ENCODE peak calls at places on chromosome 18, in nine cellular contexts. K is iPS-NIHi11; T is KBM-7; Y is progenitor cell of endocrine pancreas; N is hypothalamus; P is GM19239; D is CD8-positive, alpha-beta memory T cell; R is NCI-H187 treated with DMSO at 0.1 percent for 48 hours; M is LoVo. F is an unnamed sample.

GRCh38 chr18:23336072-23336471 is 117.0 kb upstream of the RIOK3 start:
- DNase-seq in K (no peak), T (no peak), Y (no peak), N (no peak), P (no peak), D (no peak), R (no peak), M (no peak), F (no peak)

GRCh38 chr18:75223687-75224347 is 13.2 kb downstream of the TSHZ1 start:
- DNase-seq in K (no peak), T (no peak), Y (no peak), N (no peak), P (no peak), D (no peak), R (peak; percentile 50), M (no peak), F (no peak)

GRCh38 chr18:45231606-45232005 is 383.7 kb upstream of the SLC14A2 start:
- DNase-seq in K (no peak), T (no peak), Y (no peak), N (no peak), P (no peak), D (no peak), R (no peak), M (no peak), F (no peak)

GRCh38 chr18:79856119-79857080 is 58.7 kb downstream of the KCNG2 start:
- DNase-seq in K (peak; percentile 76), T (peak; percentile 11), Y (no peak), N (peak; percentile 34), P (peak; percentile 84), D (no peak), R (no peak), M (no peak), F (no peak)

GRCh38 chr18:22499421-22499820 is 81.7 kb upstream of the CTAGE1 start:
- DNase-seq in K (no peak), T (no peak), Y (no peak), N (no peak), P (no peak), D (no peak), R (no peak), M (no peak), F (no peak)

GRCh38 chr18:74375999-74376398 is 60.4 kb downstream of the C18orf63 start:
- DNase-seq in K (no peak), T (no peak), Y (no peak), N (no peak), P (no peak), D (no peak), R (no peak), M (peak; percentile 24), F (no peak)

GRCh38 chr18:21183670-21184069 is 58.4 kb upstream of the GREB1L start:
- DNase-seq in K (no peak), T (no peak), Y (no peak), N (no peak), P (no peak), D (no peak), R (no peak), M (peak; percentile 38), F (no peak)

GRCh38 chr18:48106976-48107781 is 176.7 kb upstream of the SMAD2 start:
- DNase-seq in K (no peak), T (peak; percentile 33), Y (no peak), N (no peak), P (no peak), D (no peak), R (peak; percentile 38), M (peak; percentile 52), F (no peak)

GRCh38 chr18:34322365-34323289 is 97.9 kb upstream of the NOL4 start:
- DNase-seq in K (peak; percentile 46), T (peak; percentile 52), Y (peak; percentile 46), N (peak; percentile 16), P (no peak), D (no peak), R (no peak), M (peak; percentile 53), F (peak; percentile 83)

GRCh38 chr18:11671156-11671555 is 17.9 kb upstream of the GNAL start:
- DNase-seq in K (no peak), T (no peak), Y (no peak), N (no peak), P (no peak), D (no peak), R (no peak), M (no peak), F (no peak)

GRCh38 chr18:75530548-75531211 is 103.2 kb upstream of the SMIM21 start:
- DNase-seq in K (no peak), T (no peak), Y (no peak), N (no peak), P (no peak), D (no peak), R (no peak), M (no peak), F (no peak)

GRCh38 chr18:62578980-62579511 is 56.2 kb downstream of the ZCCHC2 start:
- DNase-seq in K (no peak), T (no peak), Y (no peak), N (no peak), P (no peak), D (no peak), R (no peak), M (no peak), F (peak; percentile 5)

GRCh38 chr18:22434973-22435608 is 17.4 kb upstream of the CTAGE1 start:
- DNase-seq in K (no peak), T (no peak), Y (no peak), N (no peak), P (no peak), D (no peak), R (no peak), M (no peak), F (no peak)

GRCh38 chr18:45636110-45636509 is 20.8 kb downstream of the SLC14A2 start:
- DNase-seq in K (no peak), T (peak; percentile 40), Y (no peak), N (no peak), P (no peak), D (no peak), R (no peak), M (no peak), F (no peak)

GRCh38 chr18:54323561-54323960 is 34.1 kb downstream of the STARD6 start:
- DNase-seq in K (no peak), T (no peak), Y (no peak), N (no peak), P (no peak), D (no peak), R (no peak), M (no peak), F (no peak)

GRCh38 chr18:2774669-2775068 is 72.1 kb upstream of the EMILIN2 start:
- DNase-seq in K (no peak), T (no peak), Y (no peak), N (no peak), P (no peak), D (no peak), R (no peak), M (no peak), F (no peak)

GRCh38 chr18:37930640-37931039 is 365.0 kb upstream of the CELF4 start:
- DNase-seq in K (no peak), T (no peak), Y (no peak), N (no peak), P (no peak), D (no peak), R (no peak), M (no peak), F (no peak)

GRCh38 chr18:11065061-11065460 is 84.3 kb downstream of the PIEZO2 start:
- DNase-seq in K (no peak), T (no peak), Y (no peak), N (no peak), P (no peak), D (no peak), R (no peak), M (no peak), F (no peak)

GRCh38 chr18:40692871-40693270 is 1262.2 kb upstream of the PIK3C3 start:
- DNase-seq in K (no peak), T (no peak), Y (no peak), N (no peak), P (no peak), D (no peak), R (no peak), M (no peak), F (no peak)

GRCh38 chr18:63774511-63774910 is 707 bp upstream of the SERPINB7 start:
- DNase-seq in K (no peak), T (no peak), Y (no peak), N (no peak), P (no peak), D (no peak), R (no peak), M (no peak), F (no peak)

GRCh38 chr18:45464619-45465018 is 150.7 kb upstream of the SLC14A2 start:
- DNase-seq in K (no peak), T (no peak), Y (no peak), N (no peak), P (no peak), D (no peak), R (no peak), M (no peak), F (no peak)

GRCh38 chr18:58526425-58527115 is 102.3 kb downstream of the ALPK2 start:
- DNase-seq in K (no peak), T (no peak), Y (no peak), N (no peak), P (no peak), D (no peak), R (no peak), M (peak; percentile 81), F (no peak)

GRCh38 chr18:2587788-2588187 is 16.4 kb downstream of the NDC80 start:
- DNase-seq in K (no peak), T (no peak), Y (no peak), N (no peak), P (no peak), D (no peak), R (no peak), M (no peak), F (no peak)

GRCh38 chr18:79698668-79699335 is 19.2 kb downstream of the CTDP1 start:
- DNase-seq in K (no peak), T (no peak), Y (no peak), N (no peak), P (no peak), D (no peak), R (no peak), M (no peak), F (no peak)

GRCh38 chr18:48840491-48840877 is 110.3 kb downstream of the SMAD7 start:
- DNase-seq in K (no peak), T (no peak), Y (no peak), N (no peak), P (no peak), D (peak; percentile 7), R (no peak), M (no peak), F (no peak)

GRCh38 chr18:79684283-79684631 is 4.7 kb downstream of the CTDP1 start:
- DNase-seq in K (no peak), T (no peak), Y (no peak), N (no peak), P (no peak), D (peak; percentile 60), R (no peak), M (no peak), F (no peak)

F was measured in astrocyte of the cerebellum.